ENCODE peak calls at places on chromosomes 13 and 19, in eight cellular contexts. One of them, this sample, is unnamed.

GRCh38 chr13:20161275-20161950 is 561 bp upstream of the GJA3 start:
- DNase-seq in uterus: no peak
- DNase-seq in pancreas: peak
- DNase-seq in heart left ventricle: peak
- DNase-seq in H9: no peak
- DNase-seq in neural crest cell: no peak
- DNase-seq in esophagus muscularis mucosa: no peak
- DNase-seq in lower leg skin: no peak
- DNase-seq in this sample: peak

GRCh38 chr19:15379996-15380647 is 535 bp upstream of the AKAP8 start:
- DNase-seq in pancreas: peak
- DNase-seq in esophagus muscularis mucosa: no peak
- DNase-seq in H9: peak
- DNase-seq in heart left ventricle: peak
- DNase-seq in lower leg skin: peak
- DNase-seq in uterus: no peak
- DNase-seq in neural crest cell: peak
- DNase-seq in this sample: peak

GRCh38 chr19:8655340-8655709 is 24.9 kb downstream of the NFILZ start:
- DNase-seq in lower leg skin: no peak
- DNase-seq in heart left ventricle: no peak
- DNase-seq in neural crest cell: no peak
- DNase-seq in esophagus muscularis mucosa: no peak
- DNase-seq in uterus: no peak
- DNase-seq in H9: no peak
- DNase-seq in pancreas: no peak
- DNase-seq in this sample: no peak

GRCh38 chr13:75986818-75987217 is 350.7 kb downstream of the LMO7 start:
- DNase-seq in heart left ventricle: no peak
- DNase-seq in uterus: no peak
- DNase-seq in H9: no peak
- DNase-seq in pancreas: no peak
- DNase-seq in lower leg skin: no peak
- DNase-seq in esophagus muscularis mucosa: no peak
- DNase-seq in neural crest cell: no peak
- DNase-seq in this sample: no peak

GRCh38 chr13:74204606-74205312 is 70.6 kb upstream of the KLF12 start:
- DNase-seq in lower leg skin: no peak
- DNase-seq in H9: no peak
- DNase-seq in neural crest cell: no peak
- DNase-seq in esophagus muscularis mucosa: no peak
- DNase-seq in pancreas: no peak
- DNase-seq in heart left ventricle: no peak
- DNase-seq in uterus: no peak
- DNase-seq in this sample: no peak

GRCh38 chr13:93425411-93425810 is 198.8 kb downstream of the GPC6 start:
- DNase-seq in lower leg skin: no peak
- DNase-seq in pancreas: no peak
- DNase-seq in uterus: no peak
- DNase-seq in esophagus muscularis mucosa: no peak
- DNase-seq in neural crest cell: no peak
- DNase-seq in H9: no peak
- DNase-seq in heart left ventricle: no peak
- DNase-seq in this sample: no peak

GRCh38 chr13:29936051-29936813 is 85.8 kb upstream of the UBL3 start:
- DNase-seq in pancreas: no peak
- DNase-seq in neural crest cell: no peak
- DNase-seq in uterus: no peak
- DNase-seq in heart left ventricle: no peak
- DNase-seq in H9: no peak
- DNase-seq in lower leg skin: no peak
- DNase-seq in esophagus muscularis mucosa: no peak
- DNase-seq in this sample: no peak

GRCh38 chr13:109344552-109345157 is 441.7 kb downstream of the IRS2 start:
- DNase-seq in lower leg skin: no peak
- DNase-seq in H9: no peak
- DNase-seq in pancreas: no peak
- DNase-seq in esophagus muscularis mucosa: no peak
- DNase-seq in neural crest cell: no peak
- DNase-seq in uterus: no peak
- DNase-seq in heart left ventricle: no peak
- DNase-seq in this sample: no peak

GRCh38 chr13:101258509-101258908 is 157.8 kb downstream of the NALCN start:
- DNase-seq in heart left ventricle: no peak
- DNase-seq in lower leg skin: no peak
- DNase-seq in esophagus muscularis mucosa: no peak
- DNase-seq in neural crest cell: no peak
- DNase-seq in uterus: no peak
- DNase-seq in H9: no peak
- DNase-seq in pancreas: no peak
- DNase-seq in this sample: no peak

GRCh38 chr13:75789451-75790197 is 153.5 kb downstream of the LMO7 start:
- DNase-seq in heart left ventricle: no peak
- DNase-seq in esophagus muscularis mucosa: no peak
- DNase-seq in uterus: no peak
- DNase-seq in neural crest cell: no peak
- DNase-seq in lower leg skin: no peak
- DNase-seq in H9: no peak
- DNase-seq in pancreas: no peak
- DNase-seq in this sample: no peak

GRCh38 chr19:29893606-29894284 is 48.3 kb upstream of the URI1 start:
- DNase-seq in heart left ventricle: no peak
- DNase-seq in pancreas: no peak
- DNase-seq in neural crest cell: no peak
- DNase-seq in esophagus muscularis mucosa: no peak
- DNase-seq in H9: no peak
- DNase-seq in uterus: no peak
- DNase-seq in lower leg skin: no peak
- DNase-seq in this sample: no peak

GRCh38 chr13:33453911-33454310 is 168.4 kb upstream of the STARD13 start:
- DNase-seq in heart left ventricle: no peak
- DNase-seq in pancreas: no peak
- DNase-seq in lower leg skin: no peak
- DNase-seq in neural crest cell: no peak
- DNase-seq in H9: no peak
- DNase-seq in uterus: no peak
- DNase-seq in esophagus muscularis mucosa: no peak
- DNase-seq in this sample: no peak

GRCh38 chr19:23991170-23991569 is 76.5 kb downstream of the ZNF726 start:
- DNase-seq in pancreas: no peak
- DNase-seq in esophagus muscularis mucosa: no peak
- DNase-seq in lower leg skin: no peak
- DNase-seq in H9: no peak
- DNase-seq in uterus: no peak
- DNase-seq in heart left ventricle: no peak
- DNase-seq in neural crest cell: no peak
- DNase-seq in this sample: no peak

GRCh38 chr13:92175330-92175729 is 776.9 kb downstream of the GPC5 start:
- DNase-seq in heart left ventricle: no peak
- DNase-seq in pancreas: no peak
- DNase-seq in uterus: no peak
- DNase-seq in H9: peak
- DNase-seq in esophagus muscularis mucosa: no peak
- DNase-seq in lower leg skin: no peak
- DNase-seq in neural crest cell: peak
- DNase-seq in this sample: no peak

GRCh38 chr19:12864721-12865715 is 16.2 kb downstream of the DNASE2 start:
- DNase-seq in esophagus muscularis mucosa: no peak
- DNase-seq in pancreas: no peak
- DNase-seq in neural crest cell: no peak
- DNase-seq in H9: no peak
- DNase-seq in heart left ventricle: no peak
- DNase-seq in uterus: no peak
- DNase-seq in lower leg skin: no peak
- DNase-seq in this sample: no peak

GRCh38 chr19:12484011-12484370 is 625 bp downstream of the ZNF709 start:
- DNase-seq in pancreas: no peak
- DNase-seq in uterus: no peak
- DNase-seq in lower leg skin: no peak
- DNase-seq in heart left ventricle: no peak
- DNase-seq in esophagus muscularis mucosa: no peak
- DNase-seq in neural crest cell: no peak
- DNase-seq in H9: no peak
- DNase-seq in this sample: no peak

GRCh38 chr13:51996660-51997059 is 14.6 kb downstream of the ATP7B start:
- DNase-seq in uterus: no peak
- DNase-seq in neural crest cell: no peak
- DNase-seq in H9: no peak
- DNase-seq in lower leg skin: no peak
- DNase-seq in pancreas: no peak
- DNase-seq in esophagus muscularis mucosa: no peak
- DNase-seq in heart left ventricle: no peak
- DNase-seq in this sample: no peak

GRCh38 chr13:52600666-52601065 is 41.6 kb upstream of the HNRNPA1L2 start:
- DNase-seq in pancreas: no peak
- DNase-seq in uterus: no peak
- DNase-seq in H9: no peak
- DNase-seq in neural crest cell: no peak
- DNase-seq in esophagus muscularis mucosa: no peak
- DNase-seq in lower leg skin: no peak
- DNase-seq in heart left ventricle: no peak
- DNase-seq in this sample: no peak

GRCh38 chr13:47299316-47299715 is 402.5 kb upstream of the HTR2A start:
- DNase-seq in lower leg skin: no peak
- DNase-seq in esophagus muscularis mucosa: no peak
- DNase-seq in H9: no peak
- DNase-seq in neural crest cell: no peak
- DNase-seq in pancreas: no peak
- DNase-seq in uterus: no peak
- DNase-seq in heart left ventricle: no peak
- DNase-seq in this sample: no peak

GRCh38 chr19:38650911-38651584 is 3.6 kb downstream of the ACTN4 start:
- DNase-seq in uterus: peak
- DNase-seq in heart left ventricle: peak
- DNase-seq in lower leg skin: no peak
- DNase-seq in neural crest cell: no peak
- DNase-seq in esophagus muscularis mucosa: no peak
- DNase-seq in pancreas: peak
- DNase-seq in H9: no peak
- DNase-seq in this sample: no peak
- TF ChIP-seq CTCF in uterus: peak
- TF ChIP-seq CTCF in heart left ventricle: no peak
- TF ChIP-seq CTCF in lower leg skin: no peak
- TF ChIP-seq CTCF in neural crest cell: no peak
- TF ChIP-seq CTCF in esophagus muscularis mucosa: no peak
- TF ChIP-seq CTCF in pancreas: no peak
- TF ChIP-seq CTCF in H9: no peak
- TF ChIP-seq CTCF in this sample: no peak

DNA sequence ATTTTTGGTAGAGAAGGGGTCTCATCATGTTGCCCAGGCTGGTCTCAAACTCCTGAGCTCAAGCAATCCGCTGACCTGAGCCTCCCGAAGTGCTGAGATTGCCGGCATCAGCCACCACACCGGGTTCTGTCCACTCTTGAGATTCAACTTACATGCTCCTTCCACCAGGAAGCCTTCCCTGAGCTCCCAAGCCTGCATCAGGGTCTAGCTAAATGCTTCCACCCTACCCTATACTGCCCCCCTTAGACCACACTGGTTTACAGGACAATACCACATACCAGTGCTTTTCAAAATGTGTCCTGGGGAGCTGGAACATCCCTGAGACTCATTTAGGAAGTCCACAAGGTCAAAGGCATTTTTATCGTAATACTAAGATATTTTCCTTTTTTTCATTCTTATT is 15.1 kb upstream of the CACNG8 start:
- DNase-seq in neural crest cell: no peak
- DNase-seq in H9: peak
- DNase-seq in lower leg skin: no peak
- DNase-seq in pancreas: no peak
- DNase-seq in uterus: no peak
- DNase-seq in heart left ventricle: no peak
- DNase-seq in esophagus muscularis mucosa: no peak
- DNase-seq in this sample: no peak
- TF ChIP-seq CTCF in neural crest cell: peak
- TF ChIP-seq CTCF in H9: peak
- TF ChIP-seq CTCF in lower leg skin: no peak
- TF ChIP-seq CTCF in pancreas: no peak
- TF ChIP-seq CTCF in uterus: no peak
- TF ChIP-seq CTCF in heart left ventricle: no peak
- TF ChIP-seq CTCF in esophagus muscularis mucosa: no peak
- TF ChIP-seq CTCF in this sample: no peak

GRCh38 chr13:26500618-26501320 is 56.7 kb upstream of the WASF3 start:
- DNase-seq in lower leg skin: no peak
- DNase-seq in H9: no peak
- DNase-seq in pancreas: no peak
- DNase-seq in heart left ventricle: no peak
- DNase-seq in neural crest cell: no peak
- DNase-seq in uterus: no peak
- DNase-seq in esophagus muscularis mucosa: no peak
- DNase-seq in this sample: no peak

GRCh38 chr13:26503826-26504594 is 53.5 kb upstream of the WASF3 start:
- DNase-seq in esophagus muscularis mucosa: no peak
- DNase-seq in neural crest cell: no peak
- DNase-seq in uterus: no peak
- DNase-seq in pancreas: no peak
- DNase-seq in lower leg skin: no peak
- DNase-seq in heart left ventricle: no peak
- DNase-seq in H9: no peak
- DNase-seq in this sample: no peak

GRCh38 chr13:26499209-26499601 is 58.3 kb upstream of the WASF3 start:
- DNase-seq in heart left ventricle: no peak
- DNase-seq in uterus: no peak
- DNase-seq in H9: no peak
- DNase-seq in lower leg skin: no peak
- DNase-seq in neural crest cell: no peak
- DNase-seq in pancreas: no peak
- DNase-seq in esophagus muscularis mucosa: no peak
- DNase-seq in this sample: no peak

GRCh38 chr13:26498524-26499208 is 58.8 kb upstream of the WASF3 start:
- DNase-seq in H9: no peak
- DNase-seq in heart left ventricle: no peak
- DNase-seq in lower leg skin: no peak
- DNase-seq in esophagus muscularis mucosa: no peak
- DNase-seq in pancreas: no peak
- DNase-seq in neural crest cell: no peak
- DNase-seq in uterus: no peak
- DNase-seq in this sample: no peak

DNA sequence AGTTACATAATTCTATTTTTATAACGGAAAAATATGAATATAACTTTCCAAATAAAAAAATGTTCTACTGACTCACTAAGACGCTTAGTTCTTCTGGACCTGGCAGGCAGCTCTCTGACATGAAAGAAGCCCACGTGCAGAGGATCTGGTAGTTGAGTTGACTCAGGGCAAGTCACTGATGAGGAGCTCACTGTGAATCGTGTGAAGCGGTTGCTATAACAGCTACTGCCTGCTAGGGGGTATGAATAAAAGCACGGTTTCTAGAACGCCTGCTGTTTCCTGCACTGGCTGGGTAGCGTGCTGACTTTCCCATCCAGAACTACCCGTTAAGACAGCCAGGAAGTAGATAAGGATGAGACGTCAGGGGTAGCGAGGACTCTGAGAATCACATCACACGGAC is 54.7 kb upstream of the WASF3 start:
- DNase-seq in uterus: no peak
- DNase-seq in esophagus muscularis mucosa: no peak
- DNase-seq in neural crest cell: no peak
- DNase-seq in heart left ventricle: peak
- DNase-seq in H9: peak
- DNase-seq in lower leg skin: peak
- DNase-seq in pancreas: no peak
- DNase-seq in this sample: no peak
- TF ChIP-seq CTCF in uterus: no peak
- TF ChIP-seq CTCF in esophagus muscularis mucosa: no peak
- TF ChIP-seq CTCF in neural crest cell: no peak
- TF ChIP-seq CTCF in heart left ventricle: no peak
- TF ChIP-seq CTCF in H9: peak
- TF ChIP-seq CTCF in lower leg skin: no peak
- TF ChIP-seq CTCF in pancreas: no peak
- TF ChIP-seq CTCF in this sample: no peak

GRCh38 chr19:54172764-54173699 is at the start of gene TMC4:
- DNase-seq in heart left ventricle: no peak
- DNase-seq in pancreas: peak
- DNase-seq in lower leg skin: no peak
- DNase-seq in H9: peak
- DNase-seq in esophagus muscularis mucosa: no peak
- DNase-seq in uterus: no peak
- DNase-seq in neural crest cell: no peak
- DNase-seq in this sample: peak
- TF ChIP-seq CTCF in heart left ventricle: no peak
- TF ChIP-seq CTCF in pancreas: peak
- TF ChIP-seq CTCF in lower leg skin: no peak
- TF ChIP-seq CTCF in H9: peak
- TF ChIP-seq CTCF in esophagus muscularis mucosa: no peak
- TF ChIP-seq CTCF in uterus: no peak
- TF ChIP-seq CTCF in neural crest cell: no peak
- TF ChIP-seq CTCF in this sample: peak

This sample was measured in Peyer's patch.